ENCODE peak calls at places on chromosome 1, in five cellular contexts. F, Y, N, R and G are unnamed samples.

GRCh38 chr1:16441312-16441641 is 753 bp downstream of the NECAP2 start:
- ATAC-seq in F (peak; percentile 9), Y (no peak), N (peak; percentile 22), R (peak; percentile 38), G (no peak)

GRCh38 chr1:245896258-245896657 is 610.8 kb downstream of the SMYD3 start:
- ATAC-seq in F (no peak), Y (no peak), N (no peak), R (no peak), G (no peak)

GRCh38 chr1:29238601-29238964 is 2.3 kb downstream of the PTPRU start:
- ATAC-seq in F (no peak), Y (peak; percentile 14), N (no peak), R (no peak), G (no peak)

GRCh38 chr1:17507916-17508315 is 31.6 kb upstream of the ARHGEF10L start:
- ATAC-seq in F (no peak), Y (peak; percentile 89), N (peak; percentile 65), R (no peak), G (no peak)

GRCh38 chr1:114345930-114346479 is 165.0 kb downstream of the TRIM33 start:
- ATAC-seq in F (peak; percentile 76), Y (peak; percentile 58), N (peak; percentile 72), R (peak; percentile 36), G (peak; percentile 70)

GRCh38 chr1:36133484-36133883 is 8.5 kb upstream of the COL8A2 start:
- ATAC-seq in F (peak; percentile 42), Y (no peak), N (no peak), R (no peak), G (no peak)

GRCh38 chr1:45643978-45644377 is 20.1 kb upstream of the CCDC17 start:
- ATAC-seq in F (peak; percentile 58), Y (peak; percentile 83), N (peak; percentile 43), R (peak; percentile 61), G (no peak)

GRCh38 chr1:234620272-234620711 is 10.3 kb upstream of the IRF2BP2 start:
- ATAC-seq in F (peak; percentile 35), Y (peak; percentile 33), N (no peak), R (no peak), G (no peak)

GRCh38 chr1:197553281-197553680 is 222.0 kb downstream of the DENND1B start:
- ATAC-seq in F (no peak), Y (peak; percentile 65), N (no peak), R (no peak), G (no peak)

GRCh38 chr1:170385750-170386149 is 146.2 kb upstream of the GORAB start:
- ATAC-seq in F (no peak), Y (no peak), N (no peak), R (no peak), G (no peak)

GRCh38 chr1:10795305-10796021 is 983 bp downstream of the CASZ1 start:
- ATAC-seq in F (peak; percentile 30), Y (peak; percentile 34), N (no peak), R (no peak), G (no peak)

GRCh38 chr1:1337793-1338147 is 6.7 kb downstream of the TAS1R3 start:
- ATAC-seq in F (no peak), Y (no peak), N (peak; percentile 97), R (peak; percentile 93), G (no peak)

GRCh38 chr1:61887076-61887867 is 145.0 kb downstream of the PATJ start:
- ATAC-seq in F (peak; percentile 32), Y (no peak), N (no peak), R (no peak), G (no peak)

GRCh38 chr1:224660074-224660473 is 44.0 kb downstream of the CNIH3 start:
- ATAC-seq in F (no peak), Y (no peak), N (peak; percentile 41), R (no peak), G (no peak)

GRCh38 chr1:112517231-112517630 is 8.5 kb downstream of the WNT2B start:
- ATAC-seq in F (no peak), Y (no peak), N (no peak), R (no peak), G (no peak)

GRCh38 chr1:60716472-60716871 is 365.9 kb upstream of the NFIA start:
- ATAC-seq in F (no peak), Y (no peak), N (no peak), R (no peak), G (no peak)

DNA sequence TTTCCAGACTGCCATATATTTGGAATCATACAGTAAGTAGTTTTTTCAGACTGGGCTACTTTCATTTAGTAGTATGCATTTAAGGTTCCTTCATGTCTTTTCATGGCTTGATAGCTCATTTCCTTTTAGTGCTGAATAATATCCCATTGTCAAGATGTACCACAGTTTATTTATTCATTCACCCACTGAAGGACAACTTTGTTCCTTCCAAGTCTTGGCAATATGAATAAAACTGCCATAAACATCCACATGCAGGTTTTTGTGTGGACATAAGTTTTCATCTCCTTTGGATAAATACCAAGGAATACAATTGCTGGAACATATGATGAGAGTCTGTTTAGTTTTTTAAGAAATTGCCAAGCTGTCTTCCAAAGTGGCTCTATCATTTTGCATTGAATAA is 366.4 kb upstream of the NFIA start:
- ATAC-seq in F (no peak), Y (no peak), N (no peak), R (no peak), G (no peak)
- H3K27me3 ChIP-seq in F (no peaks in the 10 kb centered on the region), Y (no peaks in the 10 kb centered on the region), N (no peaks in the 10 kb centered on the region), R (no peaks in the 10 kb centered on the region), G (no peaks in the 10 kb centered on the region)

DNA sequence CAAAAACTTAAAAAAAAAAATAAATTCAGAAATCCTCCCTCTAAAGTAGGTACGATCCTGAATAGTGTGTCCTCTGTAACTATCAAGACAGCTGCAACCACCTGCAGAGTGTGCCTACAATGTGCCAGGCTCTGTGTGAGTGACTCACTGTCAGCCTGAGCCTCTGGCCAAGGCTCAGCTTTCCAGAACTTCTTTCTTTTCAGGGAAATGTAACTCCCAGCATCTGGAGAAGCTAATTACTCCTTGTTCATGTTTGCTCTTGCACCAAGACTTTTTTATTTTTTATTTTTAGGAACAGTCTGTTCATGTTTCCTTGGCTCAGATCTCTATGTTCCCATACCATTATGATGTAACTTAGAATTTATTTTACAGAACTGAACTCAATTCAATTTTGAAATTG is 112.3 kb upstream of the ZNF648 start:
- ATAC-seq in F (peak; percentile 32), Y (no peak), N (no peak), R (no peak), G (peak; percentile 83)
- TF ChIP-seq EP300 in F (no peak), Y (no peak), N (no peak), R (no peak), G (peak; percentile 37)

GRCh38 chr1:227901906-227902640 is 45.7 kb downstream of the WNT9A start:
- ATAC-seq in F (no peak), Y (peak; percentile 31), N (peak; percentile 64), R (peak; percentile 23), G (no peak)
- TF ChIP-seq CTCF in F (no peak), Y (no peak), N (peak; percentile 71), R (no peak), G (no peak)

GRCh38 chr1:194717334-194717733 is 1530.9 kb upstream of the B3GALT2 start:
- ATAC-seq in F (no peak), Y (no peak), N (no peak), R (no peak), G (no peak)
- H3K27me3 ChIP-seq in F (no peaks in the 10 kb centered on the region), Y (no peaks in the 10 kb centered on the region), N (no peaks in the 10 kb centered on the region), R (no peaks in the 10 kb centered on the region), G (no peaks in the 10 kb centered on the region)

GRCh38 chr1:218705911-218706893 is 361.1 kb downstream of the TGFB2 start:
- ATAC-seq in F (peak; percentile 47), Y (peak; percentile 84), N (no peak), R (no peak), G (no peak)
- TF ChIP-seq EP300 in F (no peak), Y (peak; percentile 52), N (no peak), R (no peak), G (no peak)

DNA sequence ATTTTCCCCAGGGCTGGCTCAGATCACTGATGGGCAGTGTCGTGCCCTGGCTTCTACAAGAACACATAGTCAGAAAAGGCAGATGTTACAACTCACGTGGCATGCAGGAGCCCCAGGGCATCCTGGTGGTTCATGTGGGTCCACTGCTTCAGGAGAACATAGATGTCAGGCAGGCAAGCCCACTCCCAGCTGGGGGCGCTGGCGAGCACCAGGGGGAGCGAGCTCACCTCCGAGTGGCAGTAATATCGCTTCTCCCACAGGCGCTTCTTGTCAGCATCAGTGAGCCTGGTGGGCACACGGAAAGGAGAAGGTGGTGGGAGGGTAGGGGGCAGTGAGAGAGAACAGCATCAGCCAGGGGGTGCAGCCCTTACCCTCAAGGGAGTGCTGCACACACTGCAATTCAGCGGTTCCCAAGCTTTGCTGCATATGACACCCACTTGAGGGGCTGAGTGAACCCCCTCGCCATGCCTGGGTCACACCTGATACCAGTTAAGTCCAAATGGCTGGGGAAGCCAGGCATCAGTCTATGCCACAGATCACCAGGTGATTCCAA is 34.3 kb upstream of the PPP1R15B start:
- ATAC-seq in F (peak; percentile 21), Y (peak; percentile 62), N (peak; percentile 87), R (peak; percentile 66), G (no peak)
- TF ChIP-seq CTCF in F (no peak), Y (peak; percentile 68), N (peak; percentile 93), R (peak; percentile 61), G (no peak)

GRCh38 chr1:160084771-160085321 is 3.5 kb downstream of the KCNJ9 start:
- ATAC-seq in F (no peak), Y (no peak), N (no peak), R (no peak), G (no peak)
- H3K27me3 ChIP-seq in F (peaks cover 14% of the 10 kb centered on the region), Y (no peaks in the 10 kb centered on the region), N (peaks cover 9% of the 10 kb centered on the region), R (peaks cover 2% of the 10 kb centered on the region), G (peaks cover 42% of the 10 kb centered on the region)

GRCh38 chr1:32074841-32075240 is 2.1 kb downstream of the TMEM39B start:
- ATAC-seq in F (no peak), Y (no peak), N (no peak), R (no peak), G (no peak)

GRCh38 chr1:32068891-32069590 is 3.7 kb upstream of the TMEM39B start:
- ATAC-seq in F (no peak), Y (no peak), N (no peak), R (no peak), G (no peak)

GRCh38 chr1:32071758-32072621 is 749 bp upstream of the TMEM39B start:
- ATAC-seq in F (no peak), Y (peak; percentile 1), N (no peak), R (no peak), G (no peak)

GRCh38 chr1:32073387-32074229 is 869 bp downstream of the TMEM39B start:
- ATAC-seq in F (peak; percentile 63), Y (peak; percentile 52), N (peak; percentile 68), R (peak; percentile 66), G (peak; percentile 53)

GRCh38 chr1:32072622-32073386 is at the start of gene TMEM39B:
- ATAC-seq in F (peak; percentile 97), Y (peak; percentile 86), N (peak; percentile 93), R (peak; percentile 92), G (peak; percentile 94)
- TF ChIP-seq EP300 in F (no peak), Y (no peak), N (no peak), R (peak; percentile 45), G (no peak)